ENCODE peak calls at places on chromosomes 1 and 21, in five cellular contexts. Z is epithelial cell of esophagus, P is transverse colon, G is GM12891, K is NCI-H1105. I is an unnamed sample.

GRCh38 chr1:226064816-226065248 is 2.3 kb downstream of the H3-3A start:
- DNase-seq in Z (peak; percentile 77), P (peak; percentile 58), G (no peak), K (no peak), I (no peak)

GRCh38 chr21:36750579-36750959 is 51.7 kb downstream of the SIM2 start:
- DNase-seq in Z (no peak), P (no peak), G (no peak), K (no peak), I (no peak)

GRCh38 chr21:31518580-31518979 is 140.9 kb upstream of the SOD1 start:
- DNase-seq in Z (no peak), P (no peak), G (no peak), K (no peak), I (no peak)

GRCh38 chr21:15686506-15686905 is 43.3 kb upstream of the USP25 start:
- DNase-seq in Z (no peak), P (no peak), G (no peak), K (no peak), I (no peak)

GRCh38 chr1:20496241-20496661 is 10.2 kb upstream of the CAMK2N1 start:
- DNase-seq in Z (peak; percentile 99), P (no peak), G (no peak), K (no peak), I (no peak)

GRCh38 chr1:46180082-46180616 is 3.9 kb upstream of the P3R3URF start:
- DNase-seq in Z (peak; percentile 75), P (peak; percentile 92), G (no peak), K (no peak), I (peak; percentile 76)

GRCh38 chr1:208603721-208604120 is 359.5 kb upstream of the PLXNA2 start:
- DNase-seq in Z (no peak), P (no peak), G (no peak), K (no peak), I (no peak)

GRCh38 chr21:29343517-29343916 is 44.8 kb downstream of the BACH1 start:
- DNase-seq in Z (no peak), P (no peak), G (no peak), K (no peak), I (no peak)

GRCh38 chr1:204367956-204368355 is 8.2 kb upstream of the PLEKHA6 start:
- DNase-seq in Z (no peak), P (no peak), G (no peak), K (no peak), I (no peak)

GRCh38 chr1:9201421-9202239 is 32.9 kb upstream of the H6PD start:
- DNase-seq in Z (peak; percentile 42), P (peak; percentile 18), G (no peak), K (no peak), I (no peak)

GRCh38 chr1:235199441-235199840 is 38.4 kb upstream of the RBM34 start:
- DNase-seq in Z (peak; percentile 16), P (no peak), G (no peak), K (no peak), I (no peak)

GRCh38 chr1:153552335-153552734 is 3.3 kb upstream of the S100A3 start:
- DNase-seq in Z (peak; percentile 39), P (peak; percentile 5), G (no peak), K (no peak), I (no peak)

GRCh38 chr1:26197301-26197700 is 6.9 kb downstream of the CATSPER4 start:
- DNase-seq in Z (no peak), P (no peak), G (no peak), K (no peak), I (no peak)

I was measured in NCI-H748 treated with DMSO at 0.1 percent for 48 hours.